ENCODE peak calls at places on chromosome 1, in ten cellular contexts. G is WTC11, F is epithelial cell of esophagus, L is thoracic aorta, U is fibroblast of lung, R is tibial artery, E is brain microvascular endothelial cell, W is IMR-90, Z is heart left ventricle, Q is uterus. V is an unnamed sample.

GRCh38 chr1:101485712-101486111 is 248.9 kb downstream of the S1PR1 start:
- DNase-seq in G (no peak), F (no peak), L (no peak), U (no peak), R (no peak), E (no peak), W (no peak), Z (no peak), Q (no peak), V (no peak)

GRCh38 chr1:93617670-93618488 is 63.8 kb downstream of the BCAR3 start:
- DNase-seq in G (no peak), F (no peak), L (no peak), U (no peak), R (no peak), E (no peak), W (no peak), Z (no peak), Q (no peak), V (peak)

GRCh38 chr1:24020470-24020869 is 40.3 kb upstream of the SRSF10 start:
- DNase-seq in G (no peak), F (no peak), L (no peak), U (no peak), R (no peak), E (no peak), W (no peak), Z (no peak), Q (peak), V (no peak)

GRCh38 chr1:147834810-147835209 is 67.8 kb upstream of the GJA8 start:
- DNase-seq in G (no peak), F (no peak), L (no peak), U (no peak), R (no peak), E (no peak), W (no peak), Z (no peak), Q (no peak), V (no peak)

GRCh38 chr1:32362474-32363313 is at the start of the genes FAM229A and TSSK3:
- DNase-seq in G (no peak), F (no peak), L (no peak), U (no peak), R (no peak), E (no peak), W (no peak), Z (no peak), Q (no peak), V (no peak)

GRCh38 chr1:2375246-2375922 is 16.0 kb downstream of the MORN1 start:
- DNase-seq in G (no peak), F (no peak), L (no peak), U (no peak), R (no peak), E (no peak), W (no peak), Z (no peak), Q (no peak), V (peak)

GRCh38 chr1:67213164-67213563 is 46.9 kb downstream of the IL23R start:
- DNase-seq in G (peak), F (peak), L (no peak), U (peak), R (no peak), E (no peak), W (peak), Z (no peak), Q (no peak), V (no peak)

GRCh38 chr1:42319128-42319851 is 15.7 kb downstream of the FOXJ3 start:
- DNase-seq in G (no peak), F (no peak), L (no peak), U (peak), R (no peak), E (peak), W (peak), Z (no peak), Q (no peak), V (no peak)

GRCh38 chr1:159945483-159946241 is at the start of gene IGSF9:
- DNase-seq in G (peak), F (peak), L (no peak), U (peak), R (peak), E (peak), W (peak), Z (peak), Q (peak), V (peak)

GRCh38 chr1:23090056-23090455 is 70.8 kb downstream of the KDM1A start:
- DNase-seq in G (no peak), F (no peak), L (no peak), U (no peak), R (no peak), E (no peak), W (no peak), Z (no peak), Q (no peak), V (no peak)

GRCh38 chr1:32755098-32755809 is 52.7 kb upstream of the SYNC start:
- DNase-seq in G (no peak), F (no peak), L (no peak), U (no peak), R (no peak), E (no peak), W (no peak), Z (no peak), Q (no peak), V (no peak)

GRCh38 chr1:234943801-234944402 is 184.7 kb downstream of the TOMM20 start:
- DNase-seq in G (no peak), F (no peak), L (no peak), U (no peak), R (peak), E (no peak), W (no peak), Z (no peak), Q (no peak), V (no peak)

GRCh38 chr1:212124891-212125582 is 89.5 kb downstream of the DTL start:
- DNase-seq in G (no peak), F (peak), L (no peak), U (no peak), R (no peak), E (no peak), W (peak), Z (no peak), Q (no peak), V (no peak)

GRCh38 chr1:101264699-101265098 is 27.9 kb downstream of the S1PR1 start:
- DNase-seq in G (no peak), F (peak), L (no peak), U (no peak), R (no peak), E (no peak), W (no peak), Z (peak), Q (peak), V (no peak)

GRCh38 chr1:231165371-231165770 is 3.5 kb downstream of the TRIM67 start:
- DNase-seq in G (no peak), F (peak), L (no peak), U (peak), R (no peak), E (peak), W (peak), Z (no peak), Q (no peak), V (no peak)

GRCh38 chr1:210687582-210688279 is 359.0 kb downstream of the HHAT start:
- DNase-seq in G (no peak), F (no peak), L (no peak), U (no peak), R (no peak), E (no peak), W (peak), Z (no peak), Q (no peak), V (no peak)

GRCh38 chr1:231410041-231410591 is 12.0 kb downstream of the EGLN1 start:
- DNase-seq in G (no peak), F (no peak), L (no peak), U (peak), R (no peak), E (no peak), W (peak), Z (no peak), Q (no peak), V (no peak)

GRCh38 chr1:248697907-248698306 is 4.7 kb downstream of the OR14I1 start:
- DNase-seq in G (no peak), F (no peak), L (no peak), U (no peak), R (no peak), E (no peak), W (no peak), Z (no peak), Q (no peak), V (no peak)

GRCh38 chr1:98129486-98129885 is 208.7 kb upstream of the DPYD start:
- DNase-seq in G (no peak), F (no peak), L (no peak), U (no peak), R (no peak), E (no peak), W (no peak), Z (no peak), Q (no peak), V (no peak)

GRCh38 chr1:116334015-116334547 is 39.0 kb upstream of the ATP1A1 start:
- DNase-seq in G (no peak), F (peak), L (no peak), U (peak), R (no peak), E (peak), W (peak), Z (peak), Q (no peak), V (no peak)

GRCh38 chr1:12549106-12549459 is 68.9 kb downstream of the DHRS3 start:
- DNase-seq in G (no peak), F (no peak), L (no peak), U (peak), R (peak), E (peak), W (no peak), Z (peak), Q (peak), V (no peak)

GRCh38 chr1:84603941-84604830 is 29.9 kb upstream of the CTBS start:
- DNase-seq in G (peak), F (peak), L (peak), U (peak), R (peak), E (peak), W (peak), Z (peak), Q (peak), V (no peak)

GRCh38 chr1:47189844-47190562 is at the start of gene PDZK1IP1:
- DNase-seq in G (peak), F (peak), L (peak), U (peak), R (peak), E (peak), W (peak), Z (peak), Q (peak), V (no peak)

GRCh38 chr1:174998569-174999215 is 1.1 kb upstream of the CACYBP start:
- DNase-seq in G (no peak), F (peak), L (no peak), U (peak), R (no peak), E (peak), W (peak), Z (no peak), Q (peak), V (peak)

GRCh38 chr1:241614144-241614543 is 26.0 kb downstream of the CHML start:
- DNase-seq in G (no peak), F (no peak), L (no peak), U (no peak), R (no peak), E (peak), W (no peak), Z (no peak), Q (no peak), V (no peak)

GRCh38 chr1:201302168-201302896 is 19.0 kb downstream of the PKP1 start:
- DNase-seq in G (no peak), F (peak), L (no peak), U (no peak), R (no peak), E (no peak), W (no peak), Z (no peak), Q (no peak), V (no peak)

GRCh38 chr1:226846801-226847200 is 23.6 kb upstream of the PSEN2 start:
- DNase-seq in G (no peak), F (peak), L (no peak), U (no peak), R (no peak), E (no peak), W (no peak), Z (no peak), Q (no peak), V (no peak)

GRCh38 chr1:27027575-27028250 is 15.1 kb upstream of the TENT5B start:
- DNase-seq in G (no peak), F (no peak), L (no peak), U (no peak), R (no peak), E (no peak), W (no peak), Z (no peak), Q (no peak), V (no peak)

DNA sequence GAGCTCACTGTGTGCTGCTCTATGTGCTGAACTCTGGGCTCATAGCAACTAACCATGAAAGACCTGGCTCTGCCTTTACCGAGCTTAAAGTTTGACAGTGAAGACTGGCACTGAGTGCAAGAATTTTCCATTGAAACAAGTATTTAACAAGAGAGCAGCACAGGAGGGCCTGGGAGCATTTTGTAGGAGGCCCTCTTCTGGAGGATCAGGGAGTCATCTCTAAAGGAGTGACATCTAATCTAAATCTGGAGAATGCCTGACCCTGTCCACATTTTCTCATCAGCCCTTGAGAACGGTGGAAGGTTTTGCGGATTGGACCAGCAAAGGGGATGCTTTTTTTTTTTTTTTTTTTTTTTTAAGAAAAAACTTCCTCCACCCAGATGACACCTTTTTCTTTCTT is 150.8 kb downstream of the ROR1 start:
- DNase-seq in G (no peak), F (no peak), L (no peak), U (no peak), R (no peak), E (no peak), W (no peak), Z (no peak), Q (no peak), V (no peak)
- TF ChIP-seq CTCF in G (no peak), F (no peak), L (no peak), U (no peak), R (no peak), E (peak), W (peak), Z (no peak), Q (no peak), V (no peak)

DNA sequence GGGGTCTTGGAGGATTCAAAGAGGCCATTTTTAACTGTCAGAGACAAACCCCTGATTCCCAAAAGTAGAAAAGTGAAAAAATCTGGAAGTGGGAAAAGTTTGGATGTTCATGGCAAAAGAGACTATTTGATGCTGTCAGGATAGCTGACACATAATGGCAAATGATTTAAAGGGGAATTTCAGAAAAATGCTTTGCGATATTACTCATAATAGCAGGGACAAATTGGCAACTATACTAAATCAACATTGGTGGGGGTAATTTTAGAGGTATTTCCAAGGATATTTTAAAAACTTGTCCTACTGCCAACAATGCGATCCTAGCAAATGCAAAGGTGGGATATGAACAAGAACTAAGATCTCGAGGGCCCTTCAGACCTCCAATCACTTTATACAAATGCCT is 5.3 kb upstream of the GSTM4 start:
- DNase-seq in G (no peak), F (no peak), L (no peak), U (no peak), R (no peak), E (no peak), W (peak), Z (no peak), Q (no peak), V (no peak)
- TF ChIP-seq CTCF in G (no peak), F (no peak), L (no peak), U (no peak), R (no peak), E (no peak), W (no peak), Z (no peak), Q (no peak), V (no peak)

GRCh38 chr1:63704443-63704842 is 69.4 kb upstream of the ROR1 start:
- DNase-seq in G (no peak), F (peak), L (no peak), U (no peak), R (no peak), E (no peak), W (peak), Z (no peak), Q (no peak), V (no peak)

GRCh38 chr1:63698001-63698838 is 75.6 kb upstream of the ROR1 start:
- DNase-seq in G (no peak), F (no peak), L (peak), U (peak), R (peak), E (peak), W (peak), Z (peak), Q (no peak), V (no peak)

GRCh38 chr1:63703661-63704060 is 70.2 kb upstream of the ROR1 start:
- DNase-seq in G (no peak), F (no peak), L (no peak), U (no peak), R (no peak), E (no peak), W (no peak), Z (no peak), Q (no peak), V (peak)

GRCh38 chr1:63705058-63705457 is 68.8 kb upstream of the ROR1 start:
- DNase-seq in G (no peak), F (no peak), L (no peak), U (no peak), R (no peak), E (no peak), W (no peak), Z (no peak), Q (no peak), V (no peak)

GRCh38 chr1:63701187-63701586 is 72.6 kb upstream of the ROR1 start:
- DNase-seq in G (no peak), F (no peak), L (no peak), U (no peak), R (no peak), E (no peak), W (no peak), Z (peak), Q (no peak), V (no peak)
- TF ChIP-seq CTCF in G (no peak), F (no peak), L (no peak), U (no peak), R (no peak), E (no peak), W (no peak), Z (no peak), Q (no peak), V (no peak)

DNA sequence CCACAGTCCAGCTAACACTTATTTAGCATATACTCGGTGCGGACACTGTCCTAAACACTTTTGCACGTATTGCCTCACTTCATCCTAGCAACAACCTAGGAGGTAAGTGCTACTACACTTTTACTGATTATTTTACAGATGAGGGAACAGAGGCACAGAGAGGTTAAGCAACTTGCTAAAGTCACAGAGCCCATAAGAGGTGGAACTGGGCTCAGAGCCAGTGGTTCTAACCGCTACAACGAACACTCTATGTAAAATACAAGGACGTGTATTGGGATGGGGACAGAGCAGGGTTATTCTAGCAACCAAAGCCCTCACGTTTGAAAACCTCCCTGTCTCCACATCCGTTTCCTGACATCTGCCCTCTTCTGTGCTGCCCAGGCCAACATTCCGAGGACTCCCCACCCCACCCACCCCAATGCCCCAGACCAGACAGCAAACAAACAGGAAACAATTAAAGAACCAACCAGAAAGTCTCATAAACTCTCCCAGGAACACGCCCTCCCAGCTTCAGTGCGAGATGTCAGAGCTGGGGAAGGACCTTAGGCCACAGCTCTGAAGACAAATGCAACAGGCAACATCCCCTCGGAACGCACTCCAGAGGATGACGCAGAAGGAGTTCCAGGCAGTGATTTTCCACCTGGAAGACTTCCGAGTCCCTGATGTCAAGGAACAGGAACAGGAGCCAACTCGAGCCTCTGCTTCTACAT is 41.1 kb downstream of the GLIS1 start:
- DNase-seq in G (no peak), F (no peak), L (no peak), U (peak), R (no peak), E (peak), W (peak), Z (no peak), Q (peak), V (no peak)
- TF ChIP-seq CTCF in G (no peak), F (no peak), L (no peak), U (no peak), R (no peak), E (no peak), W (no peak), Z (no peak), Q (no peak), V (no peak)

GRCh38 chr1:243850013-243850367 is at the start of gene AKT3:
- DNase-seq in G (peak), F (no peak), L (peak), U (no peak), R (no peak), E (no peak), W (no peak), Z (no peak), Q (no peak), V (peak)
- TF ChIP-seq CTCF in G (no peak), F (no peak), L (no peak), U (no peak), R (no peak), E (no peak), W (no peak), Z (no peak), Q (no peak), V (no peak)

GRCh38 chr1:222547944-222548671 is at the start of gene HHIPL2:
- DNase-seq in G (no peak), F (no peak), L (no peak), U (no peak), R (no peak), E (no peak), W (no peak), Z (no peak), Q (no peak), V (no peak)
- TF ChIP-seq CTCF in G (no peak), F (no peak), L (no peak), U (no peak), R (no peak), E (no peak), W (no peak), Z (no peak), Q (no peak), V (no peak)

GRCh38 chr1:108199781-108200626 is at the start of gene SLC25A24:
- DNase-seq in G (peak), F (peak), L (peak), U (peak), R (peak), E (peak), W (peak), Z (peak), Q (peak), V (peak)

GRCh38 chr1:108199231-108199657 is 899 bp downstream of the SLC25A24 start:
- DNase-seq in G (no peak), F (peak), L (no peak), U (peak), R (no peak), E (peak), W (peak), Z (peak), Q (no peak), V (no peak)

GRCh38 chr1:108201682-108202081 is 1.5 kb upstream of the SLC25A24 start:
- DNase-seq in G (no peak), F (no peak), L (no peak), U (no peak), R (no peak), E (no peak), W (no peak), Z (no peak), Q (no peak), V (no peak)

GRCh38 chr1:108200627-108201106 is 524 bp upstream of the SLC25A24 start:
- DNase-seq in G (no peak), F (peak), L (peak), U (peak), R (peak), E (peak), W (peak), Z (peak), Q (peak), V (no peak)
- TF ChIP-seq CTCF in G (no peak), F (peak), L (no peak), U (peak), R (peak), E (peak), W (peak), Z (no peak), Q (peak), V (no peak)

DNA sequence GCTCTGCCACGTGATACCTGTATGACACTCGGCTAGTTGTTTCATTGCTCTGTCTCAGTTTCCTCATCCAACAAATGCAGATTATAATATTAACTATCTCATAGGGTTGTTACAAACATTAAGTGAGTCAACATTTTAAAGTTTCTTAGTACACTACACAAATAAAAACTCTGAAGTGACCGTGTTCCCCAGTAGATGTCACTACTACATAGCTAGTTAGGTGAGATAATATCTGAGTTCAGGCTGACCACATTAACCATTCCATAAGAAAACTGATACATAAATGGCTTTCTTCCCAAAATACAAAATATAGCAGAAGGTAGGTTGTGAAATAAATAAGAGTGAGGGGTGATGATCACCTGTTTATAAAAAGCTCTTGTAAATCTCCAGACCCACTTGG is 214.1 kb downstream of the NUF2 start:
- DNase-seq in G (no peak), F (peak), L (no peak), U (peak), R (no peak), E (peak), W (peak), Z (no peak), Q (no peak), V (no peak)
- TF ChIP-seq CTCF in G (no peak), F (peak), L (no peak), U (peak), R (no peak), E (peak), W (peak), Z (peak), Q (peak), V (peak)

V was measured in glutamatergic neuron.